ENCODE peak calls at places on chromosomes 4 and X, in five cellular contexts. J is IMR-90, U is nephron progenitor cell, A is right atrium auricular region, X is left lung. K is an unnamed sample.

GRCh38 chr4:127555106-127555505 is 77.7 kb upstream of the INTU start:
- DNase-seq in J (no peak), U (no peak), A (no peak), X (no peak), K (no peak)

GRCh38 chr4:59608466-59608865 is 1591.7 kb upstream of the ADGRL3 start:
- DNase-seq in J (no peak), U (no peak), A (no peak), X (no peak), K (no peak)

GRCh38 chrX:114508836-114509235 is 75.0 kb upstream of the HTR2C start:
- DNase-seq in J (no peak), U (no peak), A (no peak), X (no peak), K (no peak)

GRCh38 chr4:91502365-91502764 is 801.4 kb upstream of the GRID2 start:
- DNase-seq in J (no peak), U (no peak), A (no peak), X (no peak), K (no peak)

GRCh38 chr4:675036-675804 is 878 bp downstream of the MYL5 start:
- DNase-seq in J (no peak), U (no peak), A (no peak), X (no peak), K (no peak)

GRCh38 chr4:150149381-150149780 is 71.1 kb downstream of the DCLK2 start:
- DNase-seq in J (no peak), U (no peak), A (no peak), X (no peak), K (no peak)

GRCh38 chr4:158161561-158162354 is 11.1 kb downstream of the GASK1B start:
- DNase-seq in J (peak; percentile 79), U (no peak), A (peak; percentile 83), X (peak; percentile 37), K (no peak)

GRCh38 chr4:128686032-128686465 is 123.5 kb upstream of the JADE1 start:
- DNase-seq in J (peak; percentile 18), U (no peak), A (no peak), X (no peak), K (no peak)

GRCh38 chr4:161320377-161320776 is 843.4 kb downstream of the FSTL5 start:
- DNase-seq in J (no peak), U (peak; percentile 11), A (no peak), X (no peak), K (peak; percentile 2)

GRCh38 chrX:116285506-116285905 is 115.0 kb downstream of the AGTR2 start:
- DNase-seq in J (no peak), U (no peak), A (no peak), X (no peak), K (no peak)

GRCh38 chrX:78945186-78945912 is at the start of gene P2RY10:
- DNase-seq in J (no peak), U (no peak), A (no peak), X (no peak), K (peak; percentile 59)

DNA sequence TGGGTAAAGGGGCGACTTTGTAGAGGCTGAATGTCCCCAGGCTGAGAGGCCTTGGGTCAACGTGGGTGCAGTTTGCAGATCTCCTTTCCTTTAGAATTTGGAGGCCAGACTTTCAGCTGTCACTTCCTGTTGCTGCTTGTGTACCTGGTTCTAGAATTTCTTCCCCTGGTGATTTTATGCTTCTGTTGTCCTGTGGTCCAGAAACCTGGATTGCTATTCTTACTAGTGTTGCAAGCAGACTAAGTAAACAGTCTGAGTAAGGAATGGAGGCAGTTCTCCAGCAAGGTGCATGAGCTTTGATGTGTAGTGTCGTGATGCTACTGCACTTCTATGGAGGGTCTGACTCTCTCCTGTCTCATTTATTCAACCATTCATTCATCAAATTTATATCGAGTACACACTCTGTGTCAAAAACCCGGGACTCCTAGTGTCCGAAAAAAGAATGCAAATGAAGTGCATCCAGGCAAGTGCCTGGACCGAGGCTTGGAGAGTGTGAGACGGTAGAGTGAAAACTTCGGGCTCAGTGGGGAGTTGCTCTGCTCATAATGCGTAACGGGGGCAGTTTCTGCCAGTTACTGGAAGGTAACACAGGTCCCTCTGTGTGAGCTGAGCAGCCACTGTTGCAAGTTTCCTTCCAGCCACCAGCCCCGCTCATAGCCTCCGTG is 83.3 kb downstream of the SORCS2 start:
- DNase-seq in J (no peak), U (no peak), A (no peak), X (no peak), K (no peak)
- TF ChIP-seq CTCF in J (no peak), U (no peak), A (no peak), X (no peak), K (no peak)

GRCh38 chr4:86160423-86160822 is 199.4 kb downstream of the MAPK10 start:
- DNase-seq in J (no peak), U (no peak), A (no peak), X (no peak), K (no peak)
- TF ChIP-seq CTCF in J (no peak), U (no peak), A (no peak), X (no peak), K (no peak)

GRCh38 chr4:55366621-55367020 is 20.6 kb downstream of the SRD5A3 start:
- DNase-seq in J (no peak), U (no peak), A (peak; percentile 48), X (no peak), K (no peak)

GRCh38 chr4:55367084-55367722 is 21.2 kb downstream of the SRD5A3 start:
- DNase-seq in J (no peak), U (no peak), A (no peak), X (no peak), K (no peak)

GRCh38 chr4:55364691-55365346 is 18.8 kb downstream of the SRD5A3 start:
- DNase-seq in J (no peak), U (no peak), A (peak; percentile 2), X (no peak), K (no peak)

GRCh38 chr4:55363618-55364420 is 17.8 kb downstream of the SRD5A3 start:
- DNase-seq in J (no peak), U (peak; percentile 15), A (peak; percentile 43), X (no peak), K (no peak)

DNA sequence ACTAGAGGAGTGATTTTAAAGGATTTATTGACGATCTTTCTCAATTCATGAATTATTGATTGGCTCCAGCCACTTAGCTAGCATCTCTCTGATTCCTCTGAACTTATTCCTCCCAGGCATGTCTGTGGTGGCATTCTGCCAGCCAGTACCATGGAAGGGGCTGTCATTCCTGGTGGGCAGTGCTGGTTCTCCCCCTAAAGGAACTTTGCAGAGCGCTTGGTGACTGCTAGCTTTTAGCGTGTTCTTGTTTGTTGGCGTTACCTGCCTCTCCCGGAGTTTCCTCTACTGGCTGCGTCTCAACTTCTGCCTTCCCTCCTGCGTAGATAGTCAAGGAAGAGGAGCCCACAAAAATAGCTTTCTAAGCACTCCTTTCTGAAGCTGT is 19.3 kb downstream of the SRD5A3 start:
- DNase-seq in J (no peak), U (no peak), A (peak; percentile 44), X (no peak), K (no peak)
- TF ChIP-seq CTCF in J (no peak), U (no peak), A (no peak), X (no peak), K (no peak)

GRCh38 chr4:23680616-23681518 is 209.0 kb downstream of the PPARGC1A start:
- DNase-seq in J (peak; percentile 8), U (no peak), A (no peak), X (no peak), K (no peak)
- TF ChIP-seq CTCF in J (peak; percentile 37), U (no peak), A (no peak), X (no peak), K (no peak)

DNA sequence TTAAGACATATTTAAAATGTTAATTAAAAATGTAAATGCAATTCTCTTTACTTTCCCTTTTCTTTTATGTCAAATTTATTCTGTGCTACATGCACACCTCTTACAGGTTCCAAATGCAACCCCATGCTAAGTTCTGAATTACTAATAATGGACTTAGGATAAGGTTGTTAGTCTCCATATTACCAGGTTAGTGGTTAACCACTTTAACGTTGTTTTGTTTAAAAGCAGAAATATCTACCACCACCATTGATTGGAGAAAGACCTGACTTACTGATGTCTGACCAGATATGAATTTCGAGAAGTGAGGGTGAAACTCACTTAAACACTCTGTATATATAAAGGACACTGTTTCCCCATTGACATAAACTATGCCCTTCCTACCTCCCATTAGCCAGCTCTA is 6.9 kb upstream of the TRPC3 start:
- DNase-seq in J (no peak), U (no peak), A (no peak), X (no peak), K (no peak)
- TF ChIP-seq CTCF in J (no peak), U (no peak), A (no peak), X (no peak), K (no peak)